ENCODE peak calls at places on chromosomes 3 and 15, in six cellular contexts. Z is fibroblast of pulmonary artery, A is pancreas, F is psoas muscle, P is H1, M is heart left ventricle. T is an unnamed sample.

GRCh38 chr15:61888074-61888780 is 172.0 kb downstream of the VPS13C start:
- DNase-seq in P (no peak), Z (peak), F (no peak), A (no peak), M (no peak), T (no peak)

GRCh38 chr3:191334359-191334893 is 4.1 kb upstream of the UTS2B start:
- DNase-seq in P (no peak), F (no peak), A (no peak), Z (no peak), M (no peak), T (no peak)

GRCh38 chr15:52702390-52702789 is 23.2 kb upstream of the ATOSA start:
- DNase-seq in F (no peak), P (no peak), A (no peak), Z (no peak), M (no peak), T (no peak)

GRCh38 chr3:175105066-175105465 is 245.9 kb downstream of the NAALADL2 start:
- DNase-seq in F (no peak), M (no peak), Z (peak), P (no peak), A (no peak), T (no peak)

GRCh38 chr15:73957276-73957675 is 31.0 kb downstream of the LOXL1 start:
- DNase-seq in Z (no peak), F (no peak), P (no peak), A (no peak), M (no peak), T (no peak)

GRCh38 chr3:197454014-197454413 is 101.8 kb downstream of the BDH1 start:
- DNase-seq in M (no peak), F (no peak), P (no peak), Z (peak), A (no peak), T (no peak)

GRCh38 chr3:63193647-63194046 is 84.5 kb upstream of the SYNPR start:
- DNase-seq in Z (peak), M (no peak), P (no peak), F (no peak), A (no peak), T (no peak)

GRCh38 chr3:168186293-168186983 is 90.7 kb upstream of the GOLIM4 start:
- DNase-seq in Z (no peak), A (no peak), P (no peak), M (no peak), F (no peak), T (no peak)

GRCh38 chr3:4703054-4703480 is 209.9 kb downstream of the ITPR1 start:
- DNase-seq in M (no peak), A (no peak), Z (peak), F (no peak), P (no peak), T (no peak)

GRCh38 chr3:107367353-107367752 is 9.9 kb upstream of the CCDC54 start:
- DNase-seq in P (no peak), A (no peak), Z (peak), F (no peak), M (no peak), T (no peak)

GRCh38 chr3:78919021-78919755 is 848.6 kb downstream of the ROBO1 start:
- DNase-seq in Z (peak), A (no peak), F (no peak), M (no peak), P (no peak), T (no peak)

GRCh38 chr15:98906712-98907083 is 100.9 kb downstream of the PGPEP1L start:
- DNase-seq in A (peak), F (no peak), P (no peak), Z (peak), M (peak), T (no peak)

GRCh38 chr3:32816439-32817194 is 1.2 kb upstream of the TRIM71 start:
- DNase-seq in Z (peak), P (peak), M (no peak), A (no peak), F (no peak), T (no peak)

GRCh38 chr3:37907906-37908305 is 46.2 kb downstream of the CTDSPL start:
- DNase-seq in F (no peak), A (no peak), P (no peak), M (no peak), Z (no peak), T (no peak)

GRCh38 chr15:91891101-91891500 is 37.6 kb downstream of the SLCO3A1 start:
- DNase-seq in Z (no peak), M (no peak), P (no peak), F (no peak), A (no peak), T (no peak)

GRCh38 chr3:198071602-198072285 is 111.7 kb downstream of the LMLN start:
- DNase-seq in Z (peak), A (no peak), M (no peak), P (no peak), F (no peak), T (no peak)

GRCh38 chr3:16639806-16640205 is 34.6 kb upstream of the DAZL start:
- DNase-seq in M (no peak), F (no peak), P (no peak), A (no peak), Z (no peak), T (no peak)

GRCh38 chr15:68313501-68314390 is 36.2 kb downstream of the FEM1B start:
- DNase-seq in F (no peak), P (no peak), M (no peak), A (no peak), Z (no peak), T (no peak)

GRCh38 chr3:117036259-117036799 is 326.8 kb downstream of the TUSC7 start:
- DNase-seq in F (no peak), A (peak), Z (peak), P (no peak), M (peak), T (no peak)

GRCh38 chr3:41131224-41131623 is 68.1 kb upstream of the CTNNB1 start:
- DNase-seq in M (no peak), F (no peak), Z (no peak), P (peak), A (no peak), T (no peak)

GRCh38 chr3:87268646-87269211 is 7.7 kb downstream of the POU1F1 start:
- DNase-seq in A (peak), M (no peak), P (no peak), Z (no peak), F (no peak), T (no peak)

GRCh38 chr15:33083232-33084006 is 111.1 kb downstream of the FMN1 start:
- DNase-seq in M (no peak), A (no peak), Z (no peak), P (no peak), F (no peak), T (no peak)

GRCh38 chr3:69200384-69201068 is 78.1 kb upstream of the LMOD3 start:
- DNase-seq in P (no peak), F (no peak), M (peak), A (peak), Z (peak), T (no peak)

GRCh38 chr3:169060037-169060436 is 603.5 kb downstream of the MECOM start:
- DNase-seq in F (no peak), A (no peak), Z (peak), P (no peak), M (no peak), T (no peak)

GRCh38 chr3:16917256-16917935 is 32.6 kb downstream of the PLCL2 start:
- DNase-seq in F (no peak), A (no peak), Z (no peak), M (no peak), P (no peak), T (no peak)

GRCh38 chr3:28906561-28907310 is 374.1 kb upstream of the RBMS3 start:
- DNase-seq in F (no peak), A (no peak), M (no peak), Z (no peak), P (no peak), T (no peak)

GRCh38 chr3:141399979-141400971 is 32.0 kb downstream of the ZBTB38 start:
- DNase-seq in Z (peak), F (no peak), A (peak), P (no peak), M (no peak), T (no peak)

GRCh38 chr3:136929984-136930671 is 27.7 kb upstream of the IL20RB start:
- DNase-seq in M (peak), F (peak), A (peak), Z (peak), P (no peak), T (no peak)

GRCh38 chr3:42711491-42712343 is 9.1 kb upstream of the HHATL start:
- DNase-seq in P (no peak), M (peak), A (no peak), F (peak), Z (no peak), T (no peak)
- TF ChIP-seq CTCF in P (no peak), M (no peak), A (no peak), F (no peak), Z (no peak), T (no peak)

GRCh38 chr3:2851356-2851755 is 258.8 kb downstream of the IL5RA start:
- DNase-seq in A (no peak), Z (no peak), P (no peak), M (no peak), F (no peak), T (no peak)
- TF ChIP-seq CTCF in A (no peak), Z (no peak), P (no peak), M (no peak), F (no peak), T (no peak)

GRCh38 chr3:47421741-47422649 is 41.2 kb downstream of the PTPN23 start:
- DNase-seq in A (peak), P (no peak), M (peak), F (peak), Z (peak), T (peak)
- TF ChIP-seq CTCF in A (peak), P (no peak), M (no peak), F (peak), Z (peak), T (peak)

GRCh38 chr3:10992017-10992945 is at the start of gene SLC6A1:
- DNase-seq in M (peak), F (peak), Z (no peak), A (no peak), P (no peak), T (no peak)
- TF ChIP-seq CTCF in M (no peak), F (no peak), Z (peak), A (no peak), P (peak), T (peak)

GRCh38 chr3:7800006-7800780 is 701.4 kb upstream of the LMCD1 start:
- DNase-seq in P (no peak), F (no peak), M (no peak), Z (peak), A (no peak), T (no peak)
- TF ChIP-seq CTCF in P (no peak), F (peak), M (no peak), Z (peak), A (no peak), T (peak)

DNA sequence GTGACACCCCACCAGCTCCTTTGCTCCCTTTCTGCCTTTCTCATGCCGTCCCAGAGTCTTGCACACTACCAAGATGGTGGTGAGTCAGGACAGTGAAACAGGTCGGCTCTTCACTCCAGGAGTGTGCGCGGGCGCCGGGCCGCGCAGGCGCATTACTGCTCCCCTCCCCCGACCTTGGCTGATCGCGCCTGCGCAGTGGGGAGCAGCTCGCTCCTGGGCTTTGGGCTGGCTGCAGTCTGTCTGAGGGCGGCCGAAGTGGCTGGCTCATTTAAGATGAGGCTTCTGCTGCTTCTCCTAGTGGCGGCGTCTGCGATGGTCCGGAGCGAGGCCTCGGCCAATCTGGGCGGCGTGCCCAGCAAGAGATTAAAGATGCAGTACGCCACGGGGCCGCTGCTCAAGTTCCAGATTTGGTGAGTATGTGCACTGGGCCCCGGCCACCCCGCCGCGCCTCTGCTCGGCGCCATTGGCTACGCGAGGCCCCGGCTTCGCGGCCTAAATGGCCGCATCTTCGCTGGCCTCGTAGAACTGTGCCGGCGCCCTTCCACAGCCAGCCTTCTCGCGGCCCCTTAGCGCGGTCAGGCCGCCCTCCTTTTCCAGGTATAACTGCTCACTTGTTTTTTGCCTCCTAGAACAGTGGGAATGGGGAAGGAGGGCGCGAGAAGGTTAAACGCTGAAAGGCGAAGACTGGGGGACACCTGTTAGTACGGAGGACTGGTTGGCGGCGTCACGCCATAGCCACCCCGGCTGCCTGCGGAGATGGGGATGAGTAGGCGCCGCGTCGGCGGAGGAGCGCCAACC is at the start of gene SELENOT:
- DNase-seq in Z (peak), F (peak), M (peak), A (peak), P (peak), T (peak)
- TF ChIP-seq CTCF in Z (peak), F (peak), M (peak), A (no peak), P (no peak), T (no peak)

T was measured in D721Med.